ENCODE peak calls at places on chromosomes 13 and 19, in seven cellular contexts. Z is SW 1271; B is HTR-8/SVneo; P is stimulated activated CD8-positive, alpha-beta memory T cell treated with anti-CD3 and anti-CD28 coated beads, Interleukin-2, amount 100 ng/mL, for 48 hours; C is fibroblast of mammary gland; G is H54; I is IMR-90. L is an unnamed sample.

GRCh38 chr19:2484178-2484937 is 8.4 kb downstream of the GADD45B start:
- DNase-seq in I (no peak), Z (no peak), G (no peak), B (no peak), P (no peak), C (no peak), L (no peak)

GRCh38 chr19:9862897-9863296 is 27.8 kb downstream of the PIN1 start:
- DNase-seq in Z (no peak), I (no peak), P (no peak), B (no peak), G (no peak), C (no peak), L (no peak)

GRCh38 chr19:34601071-34601470 is 75.9 kb downstream of the SCGB2B2 start:
- DNase-seq in P (no peak), B (no peak), Z (no peak), C (no peak), I (no peak), G (no peak), L (no peak)

GRCh38 chr13:26022538-26023292 is 29.1 kb downstream of the SHISA2 start:
- DNase-seq in C (peak), I (peak), P (no peak), B (peak), G (peak), Z (no peak), L (peak)

GRCh38 chr13:113658836-113659235 is 838 bp upstream of the ATP4B start:
- DNase-seq in G (no peak), C (no peak), I (no peak), P (no peak), B (no peak), Z (no peak), L (no peak)

GRCh38 chr13:31023126-31023525 is 90.7 kb downstream of the TEX26 start:
- DNase-seq in B (no peak), I (no peak), G (no peak), Z (no peak), C (no peak), P (no peak), L (no peak)

GRCh38 chr19:31784631-31785237 is 435.5 kb upstream of the TSHZ3 start:
- DNase-seq in I (no peak), P (no peak), B (no peak), C (no peak), G (no peak), Z (no peak), L (no peak)

GRCh38 chr13:44474122-44474910 is 100.7 kb downstream of the SERP2 start:
- DNase-seq in G (no peak), C (peak), P (no peak), Z (no peak), B (peak), I (peak), L (peak)

GRCh38 chr19:17526922-17527321 is 15.5 kb downstream of the PGLS start:
- DNase-seq in Z (no peak), P (no peak), G (no peak), C (no peak), B (no peak), I (no peak), L (no peak)